ENCODE peak calls at places on chromosomes 6 and 20, in seven cellular contexts. One of them, this sample, is unnamed.
A peak's percentile ranks its signal among the peaks of the same experiment; 100 is the strongest.

GRCh38 chr6:84346372-84346771 is 118.9 kb upstream of the CEP162 start:
- DNase-seq in PC-3: peak; percentile 11
- DNase-seq in endothelial cell of umbilical vein: peak; percentile 4
- DNase-seq in HepG2: no peak
- DNase-seq in neural progenitor cell: no peak
- DNase-seq in hepatocyte: no peak
- DNase-seq in GM23248: peak; percentile 45
- DNase-seq in this sample: no peak

GRCh38 chr6:162442675-162443074 is 284.9 kb downstream of the PRKN start:
- DNase-seq in PC-3: no peak
- DNase-seq in GM23248: no peak
- DNase-seq in neural progenitor cell: peak; percentile 80
- DNase-seq in hepatocyte: peak; percentile 19
- DNase-seq in HepG2: peak; percentile 36
- DNase-seq in endothelial cell of umbilical vein: no peak
- DNase-seq in this sample: peak; percentile 1

GRCh38 chr20:58075980-58076749 is 152.3 kb downstream of the ANKRD60 start:
- DNase-seq in hepatocyte: no peak
- DNase-seq in HepG2: no peak
- DNase-seq in neural progenitor cell: no peak
- DNase-seq in endothelial cell of umbilical vein: no peak
- DNase-seq in GM23248: peak; percentile 29
- DNase-seq in PC-3: no peak
- DNase-seq in this sample: no peak

GRCh38 chr6:144330588-144330987 is 45.5 kb downstream of the UTRN start:
- DNase-seq in hepatocyte: peak; percentile 61
- DNase-seq in endothelial cell of umbilical vein: no peak
- DNase-seq in HepG2: no peak
- DNase-seq in PC-3: peak; percentile 87
- DNase-seq in neural progenitor cell: peak; percentile 30
- DNase-seq in GM23248: no peak
- DNase-seq in this sample: no peak

GRCh38 chr6:34027445-34027936 is 118.4 kb downstream of the GRM4 start:
- DNase-seq in GM23248: peak; percentile 70
- DNase-seq in hepatocyte: peak; percentile 64
- DNase-seq in neural progenitor cell: peak; percentile 85
- DNase-seq in PC-3: peak; percentile 54
- DNase-seq in endothelial cell of umbilical vein: peak; percentile 7
- DNase-seq in HepG2: peak; percentile 30
- DNase-seq in this sample: no peak

GRCh38 chr6:157265186-157265585 is 58.1 kb downstream of the TMEM242 start:
- DNase-seq in hepatocyte: no peak
- DNase-seq in HepG2: no peak
- DNase-seq in GM23248: no peak
- DNase-seq in endothelial cell of umbilical vein: no peak
- DNase-seq in neural progenitor cell: no peak
- DNase-seq in PC-3: no peak
- DNase-seq in this sample: no peak

GRCh38 chr20:50187403-50188051 is 3.1 kb upstream of the CEBPB start:
- DNase-seq in PC-3: peak; percentile 48
- DNase-seq in GM23248: peak; percentile 61
- DNase-seq in endothelial cell of umbilical vein: no peak
- DNase-seq in HepG2: peak; percentile 77
- DNase-seq in neural progenitor cell: no peak
- DNase-seq in hepatocyte: peak; percentile 69
- DNase-seq in this sample: peak; percentile 72

GRCh38 chr6:17853533-17853932 is 133.9 kb downstream of the KIF13A start:
- DNase-seq in HepG2: no peak
- DNase-seq in neural progenitor cell: no peak
- DNase-seq in GM23248: no peak
- DNase-seq in endothelial cell of umbilical vein: no peak
- DNase-seq in PC-3: no peak
- DNase-seq in hepatocyte: no peak
- DNase-seq in this sample: no peak

GRCh38 chr6:37137881-37138568 is 31.9 kb upstream of the PIM1 start:
- DNase-seq in neural progenitor cell: no peak
- DNase-seq in HepG2: peak; percentile 74
- DNase-seq in GM23248: peak; percentile 44
- DNase-seq in endothelial cell of umbilical vein: no peak
- DNase-seq in hepatocyte: peak; percentile 81
- DNase-seq in PC-3: peak; percentile 59
- DNase-seq in this sample: peak; percentile 68

GRCh38 chr20:39676857-39677351 is 714.8 kb downstream of the DHX35 start:
- DNase-seq in endothelial cell of umbilical vein: peak; percentile 47
- DNase-seq in PC-3: no peak
- DNase-seq in neural progenitor cell: peak; percentile 18
- DNase-seq in HepG2: no peak
- DNase-seq in GM23248: peak; percentile 51
- DNase-seq in hepatocyte: no peak
- DNase-seq in this sample: no peak

GRCh38 chr6:35044145-35044745 is 96.9 kb downstream of the TCP11 start:
- DNase-seq in PC-3: peak; percentile 65
- DNase-seq in HepG2: no peak
- DNase-seq in GM23248: peak; percentile 57
- DNase-seq in neural progenitor cell: peak; percentile 67
- DNase-seq in hepatocyte: no peak
- DNase-seq in endothelial cell of umbilical vein: no peak
- DNase-seq in this sample: no peak

GRCh38 chr20:60525397-60525796 is 567.2 kb downstream of the CDH26 start:
- DNase-seq in HepG2: no peak
- DNase-seq in hepatocyte: no peak
- DNase-seq in neural progenitor cell: no peak
- DNase-seq in GM23248: no peak
- DNase-seq in PC-3: no peak
- DNase-seq in endothelial cell of umbilical vein: no peak
- DNase-seq in this sample: no peak

GRCh38 chr20:13492001-13492480 is 146.7 kb downstream of the TASP1 start:
- DNase-seq in neural progenitor cell: peak; percentile 85
- DNase-seq in GM23248: peak; percentile 82
- DNase-seq in endothelial cell of umbilical vein: no peak
- DNase-seq in hepatocyte: peak; percentile 13
- DNase-seq in PC-3: peak; percentile 28
- DNase-seq in HepG2: no peak
- DNase-seq in this sample: peak; percentile 82

GRCh38 chr20:45420125-45420524 is 4.2 kb downstream of the PIGT start:
- DNase-seq in HepG2: no peak
- DNase-seq in neural progenitor cell: no peak
- DNase-seq in endothelial cell of umbilical vein: no peak
- DNase-seq in GM23248: no peak
- DNase-seq in hepatocyte: no peak
- DNase-seq in PC-3: no peak
- DNase-seq in this sample: no peak

GRCh38 chr6:33904050-33904827 is 100.4 kb upstream of the MLN start:
- DNase-seq in PC-3: no peak
- DNase-seq in GM23248: no peak
- DNase-seq in neural progenitor cell: peak; percentile 38
- DNase-seq in HepG2: no peak
- DNase-seq in hepatocyte: no peak
- DNase-seq in endothelial cell of umbilical vein: no peak
- DNase-seq in this sample: no peak

GRCh38 chr6:112253842-112254816 is at the start of gene LAMA4:
- DNase-seq in HepG2: no peak
- DNase-seq in endothelial cell of umbilical vein: peak; percentile 86
- DNase-seq in hepatocyte: peak; percentile 45
- DNase-seq in PC-3: peak; percentile 50
- DNase-seq in neural progenitor cell: peak; percentile 59
- DNase-seq in GM23248: peak; percentile 83
- DNase-seq in this sample: peak; percentile 83
- TF ChIP-seq EZH2 in HepG2: no peak
- TF ChIP-seq EZH2 in endothelial cell of umbilical vein: no peak
- TF ChIP-seq EZH2 in hepatocyte: no peak
- TF ChIP-seq EZH2 in PC-3: no peak
- TF ChIP-seq EZH2 in neural progenitor cell: peak; percentile 67
- TF ChIP-seq EZH2 in GM23248: no peak
- TF ChIP-seq EZH2 in this sample: no peak

DNA sequence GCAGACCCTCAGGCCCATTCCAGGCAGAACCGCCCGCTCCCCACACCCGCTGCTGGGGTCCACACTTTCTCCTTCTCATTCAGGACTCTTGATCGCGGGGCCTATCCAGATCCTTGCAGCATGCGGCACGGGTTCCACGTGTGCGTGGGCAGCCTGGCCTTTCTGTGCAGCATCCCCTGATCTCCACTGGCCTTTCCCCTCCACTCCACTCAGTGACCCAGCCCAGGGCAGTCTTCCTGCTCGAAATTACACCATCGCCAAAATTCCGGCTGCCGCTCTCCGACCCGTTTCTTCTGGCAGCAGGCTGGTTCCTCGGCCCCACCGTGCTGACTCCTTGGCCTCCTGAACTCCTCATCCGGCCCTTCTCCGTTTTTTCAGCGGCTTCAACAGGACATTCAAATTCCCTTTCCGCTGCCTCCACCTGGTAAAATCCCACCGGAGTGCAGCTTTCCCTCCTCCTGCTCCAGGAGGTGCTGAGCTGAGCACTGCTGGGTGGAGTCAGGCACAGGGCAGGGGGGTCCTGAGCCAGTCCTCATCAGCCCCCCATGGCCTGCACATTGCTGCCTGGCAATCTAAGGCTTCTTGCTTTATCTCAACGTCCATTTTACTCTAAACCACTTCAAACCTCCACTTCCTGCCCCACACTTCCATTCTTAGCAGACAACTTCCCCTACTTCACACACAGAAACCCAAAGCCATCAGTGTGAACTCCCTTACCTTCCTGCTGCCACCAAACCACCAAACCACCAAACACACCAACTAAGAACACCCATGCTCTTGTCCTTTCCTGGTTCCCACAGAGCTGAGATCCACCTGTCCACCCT is 9.0 kb downstream of the SFT2D1 start:
- DNase-seq in PC-3: no peak
- DNase-seq in neural progenitor cell: no peak
- DNase-seq in HepG2: no peak
- DNase-seq in endothelial cell of umbilical vein: no peak
- DNase-seq in GM23248: no peak
- DNase-seq in hepatocyte: no peak
- DNase-seq in this sample: no peak
- H3K36me3 ChIP-seq in PC-3: peaks cover 4% of the 10 kb centered on the region
- H3K36me3 ChIP-seq in neural progenitor cell: no peaks in the 10 kb centered on the region
- H3K36me3 ChIP-seq in HepG2: peaks cover 19% of the 10 kb centered on the region
- H3K36me3 ChIP-seq in endothelial cell of umbilical vein: no peaks in the 10 kb centered on the region
- H3K36me3 ChIP-seq in GM23248: peaks cover 6% of the 10 kb centered on the region
- H3K36me3 ChIP-seq in hepatocyte: no peaks in the 10 kb centered on the region
- H3K36me3 ChIP-seq in this sample: no peaks in the 10 kb centered on the region

GRCh38 chr6:151693366-151693765 is 114.1 kb upstream of the ESR1 start:
- DNase-seq in GM23248: no peak
- DNase-seq in PC-3: no peak
- DNase-seq in HepG2: no peak
- DNase-seq in endothelial cell of umbilical vein: no peak
- DNase-seq in neural progenitor cell: no peak
- DNase-seq in hepatocyte: no peak
- DNase-seq in this sample: no peak

GRCh38 chr6:151692216-151692615 is 115.3 kb upstream of the ESR1 start:
- DNase-seq in endothelial cell of umbilical vein: no peak
- DNase-seq in hepatocyte: no peak
- DNase-seq in HepG2: no peak
- DNase-seq in neural progenitor cell: peak; percentile 22
- DNase-seq in PC-3: no peak
- DNase-seq in GM23248: peak; percentile 21
- DNase-seq in this sample: no peak

GRCh38 chr6:151690303-151690702 is 117.2 kb upstream of the ESR1 start:
- DNase-seq in HepG2: no peak
- DNase-seq in GM23248: peak; percentile 59
- DNase-seq in neural progenitor cell: no peak
- DNase-seq in hepatocyte: no peak
- DNase-seq in endothelial cell of umbilical vein: no peak
- DNase-seq in PC-3: peak; percentile 45
- DNase-seq in this sample: no peak

GRCh38 chr6:151690768-151691562 is 116.5 kb upstream of the ESR1 start:
- DNase-seq in PC-3: no peak
- DNase-seq in hepatocyte: no peak
- DNase-seq in GM23248: peak; percentile 79
- DNase-seq in HepG2: no peak
- DNase-seq in neural progenitor cell: no peak
- DNase-seq in endothelial cell of umbilical vein: no peak
- DNase-seq in this sample: peak; percentile 15

DNA sequence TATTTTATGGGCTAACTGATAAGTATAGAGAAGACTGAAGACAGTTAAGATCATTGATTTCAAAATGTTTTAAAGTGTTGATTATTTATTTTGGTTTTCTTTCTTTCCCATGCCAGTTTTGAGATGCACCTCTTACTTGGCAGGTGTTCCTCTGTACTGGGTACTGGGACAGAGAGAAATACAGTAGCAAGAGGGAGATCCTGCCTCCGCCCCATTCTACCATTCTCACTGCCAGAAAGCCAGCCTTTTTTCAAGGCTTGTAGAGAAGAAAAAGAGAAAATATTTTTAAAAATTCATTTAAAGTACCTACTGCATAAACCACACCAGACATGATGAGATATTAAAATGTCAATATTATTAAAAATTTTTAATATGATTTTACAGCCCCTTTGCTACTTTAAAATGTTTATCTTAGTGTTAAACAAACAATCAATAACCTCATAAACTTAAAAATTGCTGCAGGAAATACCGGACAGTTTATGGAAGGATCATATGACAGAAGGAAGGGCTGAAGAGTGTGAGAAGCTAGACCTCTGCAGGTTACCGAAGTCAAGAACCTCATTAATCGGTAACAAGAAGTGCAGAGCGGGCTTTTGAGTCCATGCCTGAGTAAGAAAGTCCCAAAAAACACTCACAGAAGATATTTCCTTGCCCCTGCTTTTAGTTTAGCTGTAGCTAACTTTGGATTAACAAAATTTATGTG is 117.8 kb upstream of the ESR1 start:
- DNase-seq in hepatocyte: no peak
- DNase-seq in endothelial cell of umbilical vein: no peak
- DNase-seq in PC-3: peak; percentile 47
- DNase-seq in neural progenitor cell: no peak
- DNase-seq in HepG2: no peak
- DNase-seq in GM23248: peak; percentile 27
- DNase-seq in this sample: no peak
- H3K4me3 ChIP-seq in hepatocyte: no peak overlapping the region
- H3K4me3 ChIP-seq in endothelial cell of umbilical vein: no peak overlapping the region
- H3K4me3 ChIP-seq in PC-3: peak overlapping the region; percentile 38
- H3K4me3 ChIP-seq in neural progenitor cell: no peak overlapping the region
- H3K4me3 ChIP-seq in HepG2: no peak overlapping the region
- H3K4me3 ChIP-seq in GM23248: peak overlapping the region; percentile 70
- H3K4me3 ChIP-seq in this sample: no peak overlapping the region

GRCh38 chr6:165663736-165664552 is 903 bp upstream of the PDE10A start:
- DNase-seq in GM23248: peak; percentile 16
- DNase-seq in PC-3: no peak
- DNase-seq in hepatocyte: no peak
- DNase-seq in neural progenitor cell: peak; percentile 68
- DNase-seq in HepG2: no peak
- DNase-seq in endothelial cell of umbilical vein: no peak
- DNase-seq in this sample: peak; percentile 19
- TF ChIP-seq EZH2 in GM23248: peak; percentile 10
- TF ChIP-seq EZH2 in PC-3: peak; percentile 59
- TF ChIP-seq EZH2 in hepatocyte: no peak
- TF ChIP-seq EZH2 in neural progenitor cell: peak; percentile 80
- TF ChIP-seq EZH2 in HepG2: no peak
- TF ChIP-seq EZH2 in endothelial cell of umbilical vein: peak; percentile 85
- TF ChIP-seq EZH2 in this sample: no peak

This sample was measured in fibroblast of lung.